ENCODE peak calls at places on chromosomes 11 and 22, in five cellular contexts. G is A549, Z is K562, K is HepG2, W is endothelial cell of umbilical vein. Y is an unnamed sample.

GRCh38 chr11:20026629-20027545 is 133.4 kb downstream of the DBX1 start:
- DNase-seq in G (no peak), Z (no peak), K (no peak), W (no peak), Y (no peak)

GRCh38 chr11:124745835-124746620 is 6.0 kb downstream of the VSIG2 start:
- DNase-seq in G (peak), Z (peak), K (no peak), W (no peak), Y (no peak)

GRCh38 chr11:70788247-70789022 is 390.1 kb downstream of the CTTN start:
- DNase-seq in G (peak), Z (no peak), K (no peak), W (peak), Y (peak)

GRCh38 chr11:123239371-123240150 is 44.5 kb upstream of the CLMP start:
- DNase-seq in G (no peak), Z (no peak), K (no peak), W (no peak), Y (no peak)

GRCh38 chr11:115423728-115424459 is 80.3 kb downstream of the CADM1 start:
- DNase-seq in G (no peak), Z (no peak), K (no peak), W (no peak), Y (no peak)

GRCh38 chr11:11297578-11297977 is 55.5 kb downstream of the CSNK2A3 start:
- DNase-seq in G (no peak), Z (no peak), K (no peak), W (no peak), Y (no peak)

GRCh38 chr11:47641585-47642098 is 717 bp downstream of the MTCH2 start:
- DNase-seq in G (no peak), Z (no peak), K (no peak), W (no peak), Y (peak)

GRCh38 chr11:134340354-134340964 is 8.7 kb downstream of the GLB1L2 start:
- DNase-seq in G (no peak), Z (no peak), K (no peak), W (no peak), Y (no peak)

GRCh38 chr22:47398491-47398890 is 636.0 kb downstream of the TBC1D22A start:
- DNase-seq in G (no peak), Z (no peak), K (no peak), W (no peak), Y (no peak)

GRCh38 chr11:73326929-73327811 is 19.1 kb downstream of the ARHGEF17 start:
- DNase-seq in G (no peak), Z (no peak), K (no peak), W (no peak), Y (peak)

GRCh38 chr11:18600915-18601569 is 1.5 kb downstream of the MISFA start:
- DNase-seq in G (no peak), Z (no peak), K (no peak), W (no peak), Y (no peak)

GRCh38 chr22:17870408-17870807 is 96.1 kb upstream of the BID start:
- DNase-seq in G (no peak), Z (no peak), K (no peak), W (no peak), Y (no peak)

GRCh38 chr11:43697679-43698078 is 17.1 kb downstream of the HSD17B12 start:
- DNase-seq in G (no peak), Z (no peak), K (no peak), W (no peak), Y (no peak)

GRCh38 chr11:61543606-61544306 is 35.2 kb downstream of the LRRC10B start:
- DNase-seq in G (peak), Z (no peak), K (peak), W (no peak), Y (no peak)

GRCh38 chr22:27113211-27114030 is 456.0 kb downstream of the MIAT start:
- DNase-seq in G (peak), Z (no peak), K (peak), W (peak), Y (peak)

GRCh38 chr11:134956461-134957209 is 544.6 kb upstream of the B3GAT1 start:
- DNase-seq in G (no peak), Z (no peak), K (no peak), W (no peak), Y (no peak)

GRCh38 chr11:66069715-66070603 is at the start of gene PACS1:
- DNase-seq in G (peak), Z (peak), K (peak), W (peak), Y (peak)

GRCh38 chr11:15965562-15966250 is 390.6 kb downstream of the SOX6 start:
- DNase-seq in G (no peak), Z (no peak), K (no peak), W (no peak), Y (no peak)

GRCh38 chr22:48100685-48101417 is 1338.4 kb downstream of the TBC1D22A start:
- DNase-seq in G (no peak), Z (no peak), K (no peak), W (no peak), Y (no peak)

GRCh38 chr11:85182437-85183109 is 444.6 kb downstream of the DLG2 start:
- DNase-seq in G (peak), Z (peak), K (peak), W (no peak), Y (peak)

GRCh38 chr11:106101797-106102196 is 24.3 kb downstream of the AASDHPPT start:
- DNase-seq in G (peak), Z (no peak), K (no peak), W (peak), Y (no peak)

GRCh38 chr22:39631381-39631780 is 60.8 kb downstream of the CACNA1I start:
- DNase-seq in G (no peak), Z (no peak), K (no peak), W (no peak), Y (no peak)

GRCh38 chr11:134418119-134418840 is 6.2 kb upstream of the B3GAT1 start:
- DNase-seq in G (peak), Z (no peak), K (no peak), W (peak), Y (peak)

GRCh38 chr11:13772223-13773046 is 104.0 kb downstream of the FAR1 start:
- DNase-seq in G (peak), Z (peak), K (peak), W (peak), Y (peak)

GRCh38 chr11:75269896-75270295 is 29.3 kb downstream of the TPBGL start:
- DNase-seq in G (no peak), Z (no peak), K (no peak), W (no peak), Y (no peak)

GRCh38 chr22:22553141-22553540 is 5.9 kb downstream of the PRAME start:
- DNase-seq in G (no peak), Z (peak), K (no peak), W (no peak), Y (no peak)

GRCh38 chr11:1271002-1271401 is 38.4 kb downstream of the TOLLIP start:
- DNase-seq in G (no peak), Z (peak), K (no peak), W (no peak), Y (no peak)

GRCh38 chr22:42207918-42208317 is 62.5 kb downstream of the TCF20 start:
- DNase-seq in G (no peak), Z (no peak), K (no peak), W (no peak), Y (no peak)

GRCh38 chr22:21778705-21779363 is 43.2 kb upstream of the YPEL1 start:
- DNase-seq in G (no peak), Z (peak), K (no peak), W (no peak), Y (no peak)

GRCh38 chr11:72225411-72225951 is 914 bp downstream of the INPPL1 start:
- DNase-seq in G (no peak), Z (no peak), K (no peak), W (no peak), Y (peak)

GRCh38 chr11:93736129-93736528 is 5.2 kb downstream of the TAF1D start:
- DNase-seq in G (no peak), Z (no peak), K (no peak), W (no peak), Y (no peak)

GRCh38 chr11:79369094-79369493 is 71.7 kb downstream of the TENM4 start:
- DNase-seq in G (no peak), Z (no peak), K (no peak), W (no peak), Y (no peak)

GRCh38 chr11:111633248-111633647 is 31.0 kb downstream of the SIK2 start:
- DNase-seq in G (no peak), Z (no peak), K (peak), W (no peak), Y (no peak)
- TF ChIP-seq MAX in G (no peak), Z (no peak), K (no peak), W (no peak), Y (no peak)

DNA sequence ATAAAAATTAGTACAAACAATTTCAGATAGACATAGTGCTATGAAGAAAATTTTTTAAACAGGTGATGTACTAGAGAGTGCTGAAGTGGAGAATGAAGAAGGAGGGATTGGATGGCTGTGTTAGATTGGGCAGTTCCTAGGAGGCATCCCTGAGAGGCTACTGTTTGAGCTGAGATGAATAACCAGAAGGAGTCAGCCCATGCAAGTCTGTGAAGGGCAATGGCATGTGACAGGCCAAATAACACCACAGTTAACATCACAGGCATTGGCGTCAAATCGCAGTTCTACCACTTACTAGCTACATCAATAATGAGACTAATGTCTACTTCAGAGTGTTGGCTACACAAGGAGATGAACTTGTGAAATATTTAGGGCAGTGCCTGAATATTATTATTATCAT is 35.4 kb downstream of the HORMAD2 start:
- DNase-seq in G (no peak), Z (no peak), K (no peak), W (no peak), Y (no peak)
- TF ChIP-seq MYC in G (no peak), Z (no peak), K (no peak), W (no peak), Y (no peak)

GRCh38 chr11:57425565-57426438 is 1.1 kb downstream of the SLC43A3 start:
- DNase-seq in G (no peak), Z (no peak), K (no peak), W (peak), Y (peak)
- H3K4me3 ChIP-seq in G (no peak), Z (peak), K (no peak), W (peak), Y (peak)

GRCh38 chr11:9293646-9294045 is 20.7 kb downstream of the TMEM41B start:
- DNase-seq in G (no peak), Z (no peak), K (no peak), W (no peak), Y (no peak)
- TF ChIP-seq MAX in G (no peak), Z (no peak), K (no peak), W (no peak), Y (no peak)

DNA sequence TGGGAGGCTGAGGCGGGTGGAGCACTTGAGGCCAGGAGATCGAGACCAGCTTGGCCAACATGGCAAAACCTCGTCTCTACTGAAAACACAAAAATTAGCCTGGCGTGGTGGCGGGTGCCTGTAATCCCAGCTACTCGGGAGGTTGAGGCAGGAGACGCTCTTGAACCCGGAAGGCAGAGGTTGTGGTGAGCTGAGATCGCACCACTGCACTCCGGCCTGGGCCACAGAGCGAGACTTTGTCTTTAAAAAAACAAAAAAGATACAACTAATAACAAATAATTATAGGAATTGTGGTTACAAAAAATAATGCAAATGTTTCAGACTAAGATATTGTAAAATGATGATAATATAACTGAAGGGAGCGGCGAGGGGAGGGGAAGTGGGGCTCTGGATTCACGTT is 90.3 kb upstream of the RTL6 start:
- DNase-seq in G (no peak), Z (no peak), K (no peak), W (no peak), Y (no peak)
- TF ChIP-seq MYC in G (no peak), Z (no peak), K (no peak), W (no peak), Y (no peak)

GRCh38 chr11:104573431-104573830 is 324.8 kb downstream of the CASP12 start:
- DNase-seq in G (peak), Z (no peak), K (no peak), W (peak), Y (no peak)
- H3K4me3 ChIP-seq in G (no peak), Z (no peak), K (no peak), W (no peak), Y (no peak)

DNA sequence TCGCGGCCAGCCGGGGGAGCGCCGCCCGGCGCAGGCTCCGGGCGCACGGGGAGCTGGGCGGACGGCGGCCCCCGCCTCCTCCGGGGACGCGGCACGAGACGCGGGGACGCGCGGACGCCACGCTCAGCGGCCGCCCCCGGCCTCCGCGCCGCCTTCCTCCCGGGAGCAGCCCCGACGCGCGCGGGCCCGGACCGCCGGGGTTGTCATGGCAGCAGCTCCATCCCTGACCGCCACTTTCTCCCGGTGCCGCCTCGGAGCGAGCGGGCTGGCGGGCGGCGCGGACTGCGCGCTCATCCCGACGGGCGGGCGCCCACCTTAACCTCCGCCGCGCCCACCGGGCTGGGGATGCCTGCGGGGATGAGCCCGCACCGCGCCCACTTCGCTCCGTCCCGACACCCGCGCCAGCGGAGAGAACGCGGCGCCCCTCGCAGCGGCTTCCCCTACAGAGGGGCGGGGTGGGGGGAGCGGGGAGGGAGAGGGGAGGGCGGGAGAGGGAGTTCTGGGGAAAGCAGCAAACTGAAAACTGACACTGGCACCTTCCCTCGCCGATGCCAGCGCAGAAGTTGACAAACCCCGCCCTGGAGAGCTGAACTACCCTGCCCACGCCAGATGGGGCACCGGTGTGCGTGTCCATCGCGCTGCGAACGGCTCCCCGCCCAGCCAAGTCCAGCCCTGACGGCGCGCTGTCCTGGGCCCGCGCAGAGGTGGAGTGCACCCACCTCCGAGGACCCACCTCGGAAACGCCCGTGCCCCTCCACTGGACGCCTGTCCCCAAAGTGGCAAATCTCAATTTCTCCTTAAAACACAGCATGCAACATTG is 588.4 kb downstream of the OPCML start:
- DNase-seq in G (no peak), Z (no peak), K (no peak), W (no peak), Y (no peak)
- TF ChIP-seq MAX in G (no peak), Z (no peak), K (no peak), W (no peak), Y (no peak)

GRCh38 chr11:104872393-104872792 is 25.9 kb downstream of the CASP12 start:
- DNase-seq in G (no peak), Z (no peak), K (no peak), W (no peak), Y (no peak)

GRCh38 chr11:104870910-104871309 is 27.4 kb downstream of the CASP12 start:
- DNase-seq in G (no peak), Z (no peak), K (no peak), W (no peak), Y (no peak)

GRCh38 chr11:104876324-104876723 is 21.9 kb downstream of the CASP12 start:
- DNase-seq in G (no peak), Z (no peak), K (no peak), W (peak), Y (no peak)

GRCh38 chr11:104876838-104877500 is 21.3 kb downstream of the CASP12 start:
- DNase-seq in G (no peak), Z (no peak), K (no peak), W (no peak), Y (no peak)

GRCh38 chr11:104873252-104873651 is 25.0 kb downstream of the CASP12 start:
- DNase-seq in G (no peak), Z (peak), K (no peak), W (no peak), Y (no peak)
- TF ChIP-seq MYC in G (no peak), Z (no peak), K (no peak), W (no peak), Y (no peak)

DNA sequence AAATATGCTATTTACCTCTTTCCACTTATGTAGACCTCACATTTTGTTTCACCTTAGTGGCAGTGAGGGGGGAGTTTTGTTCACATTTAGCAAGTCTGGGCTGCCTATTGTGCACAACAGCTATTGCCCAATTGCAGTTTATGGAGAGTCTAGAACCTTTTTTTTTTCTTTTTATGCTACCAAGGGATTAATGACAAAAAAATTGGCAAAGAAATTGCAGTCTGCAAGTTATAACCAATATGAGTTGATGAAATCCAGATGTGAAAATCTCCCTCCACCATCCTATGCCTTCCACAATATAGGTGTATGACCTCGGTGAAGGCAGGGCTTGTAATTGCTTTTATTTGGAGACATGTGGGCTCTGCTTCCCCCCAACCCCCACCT is 120.6 kb upstream of the SLC5A12 start:
- DNase-seq in G (no peak), Z (no peak), K (no peak), W (no peak), Y (no peak)
- H3K4me3 ChIP-seq in G (no peak), Z (no peak), K (no peak), W (no peak), Y (no peak)